ENCODE peak calls at places on chromosomes 16 and 17, in four cellular contexts. I is HL-60, Q is GM12878, D is K562. S is an unnamed sample.

GRCh38 chr16:23597003-23597756 is 1.1 kb upstream of the NDUFAB1 start:
- DNase-seq in Q (no peak), D (peak), I (peak), S (no peak)

GRCh38 chr16:83899978-83900377 is 1.1 kb downstream of the MLYCD start:
- DNase-seq in D (no peak), I (no peak), Q (no peak), S (no peak)

GRCh38 chr16:3538222-3538621 is 37.4 kb downstream of the CLUAP1 start:
- DNase-seq in I (no peak), D (no peak), Q (no peak), S (no peak)

GRCh38 chr16:80981103-80981502 is 25.6 kb downstream of the CMC2 start:
- DNase-seq in D (no peak), I (no peak), Q (no peak), S (no peak)

GRCh38 chr16:15031179-15031578 is 24.7 kb downstream of the NTAN1 start:
- DNase-seq in I (peak), Q (no peak), D (no peak), S (no peak)

GRCh38 chr17:57832711-57833596 is 16.9 kb downstream of the MRPS23 start:
- DNase-seq in Q (no peak), D (peak), I (peak), S (no peak)

GRCh38 chr16:48526058-48526957 is 83.7 kb downstream of the N4BP1 start:
- DNase-seq in I (peak), D (no peak), Q (peak), S (peak)

GRCh38 chr16:75219838-75220237 is 1.1 kb downstream of the CTRB1 start:
- DNase-seq in D (no peak), I (no peak), Q (no peak), S (no peak)

GRCh38 chr16:81740163-81740562 is 38.9 kb upstream of the PLCG2 start:
- DNase-seq in I (peak), D (peak), Q (peak), S (no peak)

GRCh38 chr16:85720319-85720637 is 30.6 kb downstream of the C16orf74 start:
- DNase-seq in D (no peak), I (no peak), Q (no peak), S (no peak)

GRCh38 chr16:59597269-59597668 is 863.2 kb upstream of the GOT2 start:
- DNase-seq in Q (no peak), I (no peak), D (no peak), S (no peak)

GRCh38 chr16:46763147-46763546 is 15.0 kb upstream of the MYLK3 start:
- DNase-seq in Q (no peak), I (no peak), D (no peak), S (no peak)

GRCh38 chr17:49003557-49004511 is 6.6 kb downstream of the IGF2BP1 start:
- DNase-seq in Q (no peak), I (peak), D (peak), S (no peak)

GRCh38 chr16:84710686-84711085 is 10.9 kb downstream of the USP10 start:
- DNase-seq in D (no peak), Q (no peak), I (no peak), S (no peak)

GRCh38 chr17:47699536-47699840 is 5.5 kb downstream of the TBKBP1 start:
- DNase-seq in I (no peak), Q (no peak), D (no peak), S (no peak)

GRCh38 chr17:79997004-79997673 is 38.5 kb downstream of the TBC1D16 start:
- DNase-seq in D (no peak), Q (peak), I (peak), S (no peak)

GRCh38 chr16:68458101-68458500 is 9.8 kb upstream of the SMPD3 start:
- DNase-seq in I (no peak), Q (no peak), D (no peak), S (no peak)

GRCh38 chr17:1484586-1485310 is 7.7 kb downstream of the MYO1C start:
- DNase-seq in D (peak), Q (peak), I (no peak), S (peak)

GRCh38 chr17:36947922-36948716 is 635 bp upstream of the AATF start:
- DNase-seq in D (no peak), Q (no peak), I (no peak), S (no peak)

GRCh38 chr17:80782536-80783427 is 208.9 kb upstream of the CHMP6 start:
- DNase-seq in Q (no peak), D (no peak), I (no peak), S (no peak)

GRCh38 chr16:19843371-19843770 is 41.3 kb downstream of the GPRC5B start:
- DNase-seq in Q (no peak), I (no peak), D (no peak), S (no peak)

GRCh38 chr17:18179804-18180203 is 3.8 kb upstream of the ALKBH5 start:
- DNase-seq in I (no peak), D (no peak), Q (no peak), S (no peak)

GRCh38 chr16:84292032-84292431 is 2.6 kb upstream of the WFDC1 start:
- DNase-seq in D (no peak), Q (no peak), I (no peak), S (no peak)

GRCh38 chr16:16182918-16183317 is 40.4 kb downstream of the ABCC6 start:
- DNase-seq in D (no peak), I (no peak), Q (no peak), S (no peak)

GRCh38 chr17:30095507-30096244 is 20.9 kb upstream of the NSRP1 start:
- DNase-seq in Q (peak), D (peak), I (peak), S (no peak)

GRCh38 chr16:11629071-11630030 is 38.9 kb upstream of the SNN start:
- DNase-seq in D (no peak), Q (no peak), I (peak), S (no peak)

GRCh38 chr17:42365136-42365535 is 23.1 kb downstream of the STAT3 start:
- DNase-seq in Q (no peak), I (no peak), D (peak), S (no peak)

GRCh38 chr17:55420067-55420775 is 1.4 kb downstream of the MMD start:
- DNase-seq in Q (no peak), D (no peak), I (peak), S (no peak)

GRCh38 chr17:48728232-48729231 is at the start of gene HOXB13:
- DNase-seq in I (no peak), D (peak), Q (no peak), S (no peak)

GRCh38 chr17:80786470-80786869 is 205.2 kb upstream of the CHMP6 start:
- DNase-seq in Q (no peak), I (no peak), D (no peak), S (no peak)

GRCh38 chr17:17900615-17901520 is 64.1 kb upstream of the SREBF1 start:
- DNase-seq in I (peak), Q (no peak), D (no peak), S (no peak)

GRCh38 chr17:4594406-4595349 is 10.3 kb downstream of the SMTNL2 start:
- DNase-seq in I (peak), D (peak), Q (no peak), S (peak)

GRCh38 chr17:1109606-1110523 is 69.9 kb downstream of the ABR start:
- DNase-seq in D (no peak), I (no peak), Q (no peak), S (peak)

GRCh38 chr16:23944381-23944780 is 108.6 kb downstream of the PRKCB start:
- DNase-seq in Q (no peak), I (no peak), D (no peak), S (no peak)

GRCh38 chr17:77424585-77425344 is 284.0 kb downstream of the SEC14L1 start:
- DNase-seq in Q (no peak), I (no peak), D (peak), S (no peak)

GRCh38 chr17:37490022-37490587 is 414 bp downstream of the DUSP14 start:
- DNase-seq in I (peak), D (no peak), Q (no peak), S (peak)

GRCh38 chr16:3514621-3515020 is 13.8 kb downstream of the CLUAP1 start:
- DNase-seq in Q (no peak), I (no peak), D (no peak), S (no peak)

GRCh38 chr16:77511053-77511452 is 76.2 kb upstream of the ADAMTS18 start:
- DNase-seq in Q (no peak), I (no peak), D (no peak), S (no peak)

GRCh38 chr16:77514500-77515225 is 79.8 kb upstream of the ADAMTS18 start:
- DNase-seq in Q (no peak), D (no peak), I (no peak), S (no peak)
- TF ChIP-seq SPI1 in Q (no peak), D (no peak), I (no peak), S (no peak)

DNA sequence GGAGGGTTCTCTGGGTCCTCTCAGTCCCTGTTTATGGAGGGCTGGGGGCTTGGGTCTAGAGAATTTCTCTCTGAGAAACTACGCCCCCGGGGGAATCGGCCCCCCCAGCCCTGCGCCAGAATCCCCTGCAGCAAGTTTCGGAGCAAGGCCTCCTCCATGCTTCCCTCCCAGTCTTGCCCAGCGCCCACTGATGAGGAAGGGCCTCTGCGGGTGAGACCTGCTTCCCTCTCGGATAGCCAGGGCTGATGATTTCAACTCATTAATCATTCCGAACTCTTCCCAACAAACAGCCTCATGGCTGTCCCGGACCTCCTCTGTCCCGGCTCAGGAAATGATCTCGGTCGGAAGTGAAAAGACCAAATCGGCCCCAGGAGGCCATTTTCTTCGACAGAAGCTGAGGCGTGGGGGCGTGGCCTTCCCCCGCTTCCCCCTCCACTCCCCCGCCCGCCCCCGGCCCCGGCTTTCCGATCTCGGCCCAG is 1.1 kb upstream of the HEXIM1 start:
- DNase-seq in D (no peak), Q (no peak), I (peak), S (no peak)
- TF ChIP-seq SPI1 in D (no peak), Q (no peak), I (no peak), S (no peak)

DNA sequence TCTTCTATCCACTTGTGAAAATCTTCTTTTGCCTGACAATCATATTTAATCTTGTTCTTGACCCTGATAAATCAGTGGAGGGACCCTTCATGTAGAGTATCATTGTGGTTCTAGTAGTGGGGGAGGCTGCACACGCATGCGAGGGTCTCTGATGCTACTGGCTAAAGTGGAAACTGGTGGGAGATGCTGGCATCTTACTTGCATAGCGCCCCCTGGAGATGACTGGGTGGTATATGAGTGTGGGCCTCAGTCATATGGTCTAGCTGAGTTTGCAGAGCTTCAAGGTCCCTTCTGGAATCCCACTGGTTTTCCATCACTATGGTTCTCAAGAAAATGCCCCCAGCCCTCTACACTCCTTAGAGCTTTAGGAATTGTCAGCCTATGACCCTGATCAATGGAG is 236.4 kb upstream of the AXIN2 start:
- DNase-seq in Q (no peak), D (peak), I (no peak), S (no peak)
- TF ChIP-seq SPI1 in Q (no peak), D (no peak), I (no peak), S (no peak)

GRCh38 chr17:82882715-82883446 is 43.1 kb upstream of the ZNF750 start:
- DNase-seq in Q (no peak), I (no peak), D (no peak), S (no peak)
- TF ChIP-seq SPI1 in Q (no peak), I (no peak), D (no peak), S (no peak)

DNA sequence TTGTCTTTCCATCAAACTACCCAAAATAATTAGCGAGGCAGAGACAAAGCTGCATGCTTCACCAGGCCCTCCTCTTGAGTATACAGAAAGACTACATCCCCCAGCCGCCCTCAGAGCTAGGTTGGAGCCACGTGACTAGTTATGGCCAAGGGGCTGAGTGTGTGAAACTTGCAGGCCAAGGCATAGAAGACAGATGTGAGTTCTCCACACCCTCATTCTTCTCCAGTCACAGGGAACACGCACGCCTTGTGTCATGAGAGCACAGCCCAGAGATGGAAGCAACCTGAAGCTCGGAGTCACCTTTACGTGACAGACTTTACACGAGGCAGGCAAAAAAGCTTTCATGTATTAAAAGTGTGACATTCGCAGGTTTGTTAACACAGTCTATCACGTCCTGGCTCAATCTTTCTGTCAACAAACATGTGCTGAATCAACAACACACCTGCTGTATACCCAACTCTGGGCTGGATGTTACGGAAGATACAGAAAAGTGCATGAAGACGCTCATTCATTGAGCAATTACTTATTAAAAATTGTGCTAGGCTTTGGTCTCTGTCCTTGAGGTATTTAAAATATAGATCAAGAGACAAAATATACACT is 38.3 kb downstream of the STX8 start:
- DNase-seq in I (no peak), Q (no peak), D (no peak), S (no peak)
- TF ChIP-seq SPI1 in I (no peak), Q (no peak), D (no peak), S (no peak)